ENCODE peak calls at places on chromosomes 2 and 18, in five cellular contexts. One of them, this sample, is unnamed. For H3K9me3, the result is how much of the 10 kb centered on the place peaks cover.

GRCh38 chr18:35713545-35713944 is 132.0 kb downstream of the GALNT1 start:
- DNase-seq in colonic mucosa: no peak
- DNase-seq in lung: no peak
- DNase-seq in neural progenitor cell: no peak
- DNase-seq in HCT116: no peak
- DNase-seq in this sample: no peak

GRCh38 chr2:169999041-169999440 is 171.8 kb downstream of the UBR3 start:
- DNase-seq in colonic mucosa: no peak
- DNase-seq in lung: no peak
- DNase-seq in neural progenitor cell: no peak
- DNase-seq in HCT116: no peak
- DNase-seq in this sample: no peak

GRCh38 chr2:104658149-104658839 is 195.6 kb upstream of the POU3F3 start:
- DNase-seq in colonic mucosa: no peak
- DNase-seq in lung: no peak
- DNase-seq in neural progenitor cell: peak
- DNase-seq in HCT116: no peak
- DNase-seq in this sample: peak

GRCh38 chr2:217873371-217873770 is 129.4 kb downstream of the TNS1 start:
- DNase-seq in colonic mucosa: no peak
- DNase-seq in lung: no peak
- DNase-seq in neural progenitor cell: no peak
- DNase-seq in HCT116: no peak
- DNase-seq in this sample: peak

GRCh38 chr18:40841473-40841872 is 1113.6 kb upstream of the PIK3C3 start:
- DNase-seq in colonic mucosa: no peak
- DNase-seq in lung: no peak
- DNase-seq in neural progenitor cell: no peak
- DNase-seq in HCT116: no peak
- DNase-seq in this sample: no peak

GRCh38 chr2:143420313-143420712 is 291.1 kb downstream of the ARHGAP15 start:
- DNase-seq in colonic mucosa: no peak
- DNase-seq in lung: no peak
- DNase-seq in neural progenitor cell: no peak
- DNase-seq in HCT116: no peak
- DNase-seq in this sample: no peak

GRCh38 chr2:165857881-165858280 is 63.8 kb upstream of the GALNT3 start:
- DNase-seq in colonic mucosa: no peak
- DNase-seq in lung: no peak
- DNase-seq in neural progenitor cell: no peak
- DNase-seq in HCT116: no peak
- DNase-seq in this sample: no peak

GRCh38 chr18:70333757-70334156 is 44.9 kb downstream of the SOCS6 start:
- DNase-seq in colonic mucosa: no peak
- DNase-seq in lung: peak
- DNase-seq in neural progenitor cell: no peak
- DNase-seq in HCT116: peak
- DNase-seq in this sample: no peak

GRCh38 chr2:208541982-208542464 is 135.4 kb downstream of the PTH2R start:
- DNase-seq in colonic mucosa: no peak
- DNase-seq in lung: no peak
- DNase-seq in neural progenitor cell: no peak
- DNase-seq in HCT116: no peak
- DNase-seq in this sample: no peak

GRCh38 chr2:85436836-85437487 is 18.4 kb downstream of the SH2D6 start:
- DNase-seq in colonic mucosa: no peak
- DNase-seq in lung: no peak
- DNase-seq in neural progenitor cell: no peak
- DNase-seq in HCT116: no peak
- DNase-seq in this sample: peak

GRCh38 chr2:113992090-113992489 is 102.2 kb downstream of the ACTR3 start:
- DNase-seq in colonic mucosa: no peak
- DNase-seq in lung: no peak
- DNase-seq in neural progenitor cell: no peak
- DNase-seq in HCT116: no peak
- DNase-seq in this sample: no peak

GRCh38 chr2:85222792-85223191 is 89.6 kb downstream of the TCF7L1 start:
- DNase-seq in colonic mucosa: no peak
- DNase-seq in lung: no peak
- DNase-seq in neural progenitor cell: no peak
- DNase-seq in HCT116: no peak
- DNase-seq in this sample: peak

GRCh38 chr2:108630567-108631405 is 88.5 kb upstream of the RANBP2 start:
- DNase-seq in colonic mucosa: no peak
- DNase-seq in lung: no peak
- DNase-seq in neural progenitor cell: no peak
- DNase-seq in HCT116: no peak
- DNase-seq in this sample: no peak

GRCh38 chr2:160417745-160418397 is 75.7 kb downstream of the RBMS1 start:
- DNase-seq in colonic mucosa: no peak
- DNase-seq in lung: no peak
- DNase-seq in neural progenitor cell: peak
- DNase-seq in HCT116: no peak
- DNase-seq in this sample: no peak

DNA sequence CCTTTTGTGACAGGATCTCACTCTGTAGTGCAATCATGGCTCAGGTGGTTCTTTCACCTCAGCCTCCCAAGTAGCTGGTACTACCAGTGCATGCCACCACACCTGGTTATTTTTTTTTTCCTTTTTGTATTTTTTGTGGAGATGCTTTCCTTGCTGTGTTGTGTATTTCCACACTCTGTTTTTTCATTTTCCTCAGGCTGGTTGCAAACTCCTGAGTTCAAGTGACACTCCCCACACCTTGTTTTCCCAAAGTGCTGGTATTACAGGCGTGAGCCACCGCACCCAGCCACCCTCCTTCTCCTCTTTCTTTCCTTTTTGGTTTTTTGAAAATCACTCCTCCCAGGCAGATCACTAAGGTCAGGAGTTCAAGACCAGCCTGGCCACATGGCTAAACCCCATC is 65.0 kb downstream of the MYCN start:
- DNase-seq in colonic mucosa: no peak
- DNase-seq in lung: no peak
- DNase-seq in neural progenitor cell: no peak
- DNase-seq in HCT116: no peak
- DNase-seq in this sample: no peak
- H3K27ac ChIP-seq in colonic mucosa: no peak
- H3K27ac ChIP-seq in lung: no peak
- H3K27ac ChIP-seq in neural progenitor cell: no peak
- H3K27ac ChIP-seq in HCT116: no peak
- H3K27ac ChIP-seq in this sample: no peak

DNA sequence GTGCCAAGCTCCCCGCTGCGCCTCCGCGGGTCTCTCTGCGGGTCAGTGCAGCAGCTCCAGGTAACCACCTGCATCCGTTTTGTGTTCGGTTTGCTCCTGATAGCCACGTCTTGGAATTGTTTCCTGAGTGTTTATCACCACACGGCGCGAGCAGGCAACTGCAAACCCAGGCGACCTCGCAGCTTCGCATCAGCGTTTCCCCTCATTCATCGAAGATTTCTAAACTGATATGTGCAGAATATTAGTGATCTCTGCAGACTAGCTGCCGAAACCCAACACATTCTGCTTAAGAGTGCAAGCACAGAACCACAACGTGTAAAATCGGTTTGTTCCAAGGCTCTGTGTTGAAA is 65.1 kb upstream of the SALL3 start:
- DNase-seq in colonic mucosa: no peak
- DNase-seq in lung: no peak
- DNase-seq in neural progenitor cell: no peak
- DNase-seq in HCT116: no peak
- DNase-seq in this sample: no peak
- H3K9me3 ChIP-seq in colonic mucosa: under half
- H3K9me3 ChIP-seq in lung: under half
- H3K9me3 ChIP-seq in neural progenitor cell: under half
- H3K9me3 ChIP-seq in HCT116: under half
- H3K9me3 ChIP-seq in this sample: under half

GRCh38 chr18:65811307-65811706 is 60.5 kb downstream of the CDH7 start:
- DNase-seq in colonic mucosa: no peak
- DNase-seq in lung: no peak
- DNase-seq in neural progenitor cell: no peak
- DNase-seq in HCT116: no peak
- DNase-seq in this sample: no peak
- H3K27ac ChIP-seq in colonic mucosa: no peak
- H3K27ac ChIP-seq in lung: no peak
- H3K27ac ChIP-seq in neural progenitor cell: no peak
- H3K27ac ChIP-seq in HCT116: no peak
- H3K27ac ChIP-seq in this sample: no peak

GRCh38 chr18:62413189-62413588 is 88.1 kb downstream of the TNFRSF11A start:
- DNase-seq in colonic mucosa: no peak
- DNase-seq in lung: no peak
- DNase-seq in neural progenitor cell: no peak
- DNase-seq in HCT116: no peak
- DNase-seq in this sample: no peak

GRCh38 chr18:62420151-62420512 is 95.0 kb downstream of the TNFRSF11A start:
- DNase-seq in colonic mucosa: peak
- DNase-seq in lung: no peak
- DNase-seq in neural progenitor cell: no peak
- DNase-seq in HCT116: no peak
- DNase-seq in this sample: no peak

GRCh38 chr18:62420513-62421209 is 95.6 kb downstream of the TNFRSF11A start:
- DNase-seq in colonic mucosa: peak
- DNase-seq in lung: no peak
- DNase-seq in neural progenitor cell: no peak
- DNase-seq in HCT116: no peak
- DNase-seq in this sample: no peak

GRCh38 chr18:62412248-62412979 is 87.3 kb downstream of the TNFRSF11A start:
- DNase-seq in colonic mucosa: no peak
- DNase-seq in lung: no peak
- DNase-seq in neural progenitor cell: no peak
- DNase-seq in HCT116: no peak
- DNase-seq in this sample: no peak

GRCh38 chr18:62418258-62418657 is 93.1 kb downstream of the TNFRSF11A start:
- DNase-seq in colonic mucosa: no peak
- DNase-seq in lung: no peak
- DNase-seq in neural progenitor cell: no peak
- DNase-seq in HCT116: no peak
- DNase-seq in this sample: no peak
- H3K9me3 ChIP-seq in colonic mucosa: under half
- H3K9me3 ChIP-seq in lung: under half
- H3K9me3 ChIP-seq in neural progenitor cell: under half
- H3K9me3 ChIP-seq in HCT116: under half
- H3K9me3 ChIP-seq in this sample: under half

GRCh38 chr2:197254776-197255521 is 55.6 kb downstream of the ANKRD44 start:
- DNase-seq in colonic mucosa: no peak
- DNase-seq in lung: no peak
- DNase-seq in neural progenitor cell: no peak
- DNase-seq in HCT116: no peak
- DNase-seq in this sample: no peak

GRCh38 chr2:197258580-197258979 is 52.0 kb downstream of the ANKRD44 start:
- DNase-seq in colonic mucosa: no peak
- DNase-seq in lung: no peak
- DNase-seq in neural progenitor cell: no peak
- DNase-seq in HCT116: no peak
- DNase-seq in this sample: no peak

GRCh38 chr2:197256021-197256420 is 54.6 kb downstream of the ANKRD44 start:
- DNase-seq in colonic mucosa: no peak
- DNase-seq in lung: no peak
- DNase-seq in neural progenitor cell: no peak
- DNase-seq in HCT116: no peak
- DNase-seq in this sample: no peak

GRCh38 chr2:197255550-197255949 is 55.0 kb downstream of the ANKRD44 start:
- DNase-seq in colonic mucosa: peak
- DNase-seq in lung: peak
- DNase-seq in neural progenitor cell: peak
- DNase-seq in HCT116: no peak
- DNase-seq in this sample: peak

GRCh38 chr2:197256771-197257170 is 53.8 kb downstream of the ANKRD44 start:
- DNase-seq in colonic mucosa: no peak
- DNase-seq in lung: no peak
- DNase-seq in neural progenitor cell: no peak
- DNase-seq in HCT116: no peak
- DNase-seq in this sample: no peak
- H3K27ac ChIP-seq in colonic mucosa: peak
- H3K27ac ChIP-seq in lung: no peak
- H3K27ac ChIP-seq in neural progenitor cell: no peak
- H3K27ac ChIP-seq in HCT116: no peak
- H3K27ac ChIP-seq in this sample: no peak

GRCh38 chr2:119792907-119793312 is 33.2 kb downstream of the PTPN4 start:
- DNase-seq in colonic mucosa: no peak
- DNase-seq in lung: no peak
- DNase-seq in neural progenitor cell: no peak
- DNase-seq in HCT116: no peak
- DNase-seq in this sample: no peak
- H3K9me3 ChIP-seq in colonic mucosa: under half
- H3K9me3 ChIP-seq in lung: under half
- H3K9me3 ChIP-seq in neural progenitor cell: under half
- H3K9me3 ChIP-seq in HCT116: under half
- H3K9me3 ChIP-seq in this sample: under half

GRCh38 chr2:127670055-127670956 is 5.0 kb downstream of the LIMS2 start:
- DNase-seq in colonic mucosa: no peak
- DNase-seq in lung: no peak
- DNase-seq in neural progenitor cell: no peak
- DNase-seq in HCT116: no peak
- DNase-seq in this sample: no peak

GRCh38 chr2:127669056-127669455 is 6.3 kb downstream of the LIMS2 start:
- DNase-seq in colonic mucosa: no peak
- DNase-seq in lung: no peak
- DNase-seq in neural progenitor cell: no peak
- DNase-seq in HCT116: no peak
- DNase-seq in this sample: no peak

GRCh38 chr2:127672341-127673303 is 2.7 kb downstream of the LIMS2 start:
- DNase-seq in colonic mucosa: no peak
- DNase-seq in lung: no peak
- DNase-seq in neural progenitor cell: no peak
- DNase-seq in HCT116: no peak
- DNase-seq in this sample: no peak

GRCh38 chr2:127671557-127672302 is 3.6 kb downstream of the LIMS2 start:
- DNase-seq in colonic mucosa: no peak
- DNase-seq in lung: no peak
- DNase-seq in neural progenitor cell: no peak
- DNase-seq in HCT116: no peak
- DNase-seq in this sample: no peak

GRCh38 chr2:127670957-127671290 is 4.4 kb downstream of the LIMS2 start:
- DNase-seq in colonic mucosa: no peak
- DNase-seq in lung: no peak
- DNase-seq in neural progenitor cell: no peak
- DNase-seq in HCT116: no peak
- DNase-seq in this sample: peak
- H3K27ac ChIP-seq in colonic mucosa: no peak
- H3K27ac ChIP-seq in lung: peak
- H3K27ac ChIP-seq in neural progenitor cell: no peak
- H3K27ac ChIP-seq in HCT116: no peak
- H3K27ac ChIP-seq in this sample: peak

This sample was measured in right cardiac atrium.